ENCODE peak calls at places on chromosome 15, in ten cellular contexts. O, L, E, M, S, Y, J, X, P and K are unnamed samples.

GRCh38 chr15:101481917-101482525 is 7.5 kb downstream of the PCSK6 start:
- DNase-seq in O (no peak), L (no peak), E (no peak), M (no peak), S (no peak), Y (no peak), J (no peak), X (no peak), P (no peak), K (no peak)

GRCh38 chr15:33985287-33985686 is 17.0 kb downstream of the CHRM5 start:
- DNase-seq in O (peak; percentile 56), L (no peak), E (peak; percentile 93), M (peak; percentile 88), S (no peak), Y (no peak), J (no peak), X (no peak), P (peak; percentile 29), K (peak; percentile 95)

GRCh38 chr15:78875107-78875914 is 2.6 kb downstream of the MORF4L1 start:
- DNase-seq in O (no peak), L (no peak), E (peak; percentile 8), M (peak; percentile 14), S (no peak), Y (no peak), J (no peak), X (no peak), P (no peak), K (no peak)

GRCh38 chr15:90810354-90810753 is 58.0 kb upstream of the FURIN start:
- DNase-seq in O (no peak), L (no peak), E (no peak), M (no peak), S (no peak), Y (no peak), J (no peak), X (no peak), P (no peak), K (no peak)

GRCh38 chr15:101078669-101079323 is 159.6 kb downstream of the LRRK1 start:
- DNase-seq in O (no peak), L (no peak), E (no peak), M (no peak), S (no peak), Y (no peak), J (no peak), X (no peak), P (no peak), K (no peak)

GRCh38 chr15:47266556-47266955 is 450.7 kb upstream of the SEMA6D start:
- DNase-seq in O (no peak), L (no peak), E (no peak), M (no peak), S (no peak), Y (no peak), J (no peak), X (no peak), P (no peak), K (no peak)

GRCh38 chr15:35885870-35886269 is 339.9 kb upstream of the DPH6 start:
- DNase-seq in O (no peak), L (no peak), E (peak; percentile 2), M (no peak), S (no peak), Y (no peak), J (no peak), X (no peak), P (no peak), K (no peak)

GRCh38 chr15:66723826-66724731 is 22.0 kb downstream of the SMAD6 start:
- DNase-seq in O (no peak), L (no peak), E (peak; percentile 63), M (no peak), S (no peak), Y (no peak), J (no peak), X (no peak), P (no peak), K (no peak)

GRCh38 chr15:90101969-90102890 is at the start of gene IDH2:
- DNase-seq in O (peak; percentile 93), L (peak; percentile 78), E (peak; percentile 80), M (peak; percentile 73), S (no peak), Y (peak; percentile 25), J (peak; percentile 63), X (peak; percentile 65), P (peak; percentile 56), K (peak; percentile 96)

GRCh38 chr15:50064674-50065073 is 54.4 kb downstream of the ATP8B4 start:
- DNase-seq in O (no peak), L (no peak), E (no peak), M (no peak), S (no peak), Y (no peak), J (no peak), X (no peak), P (no peak), K (no peak)

GRCh38 chr15:69119016-69119415 is 41.4 kb upstream of the GLCE start:
- DNase-seq in O (peak; percentile 40), L (no peak), E (no peak), M (no peak), S (no peak), Y (no peak), J (no peak), X (no peak), P (no peak), K (no peak)

GRCh38 chr15:101410612-101411011 is 78.9 kb downstream of the PCSK6 start:
- DNase-seq in O (no peak), L (no peak), E (no peak), M (no peak), S (no peak), Y (no peak), J (no peak), X (no peak), P (no peak), K (no peak)

GRCh38 chr15:54026891-54027290 is 48.6 kb downstream of the UNC13C start:
- DNase-seq in O (no peak), L (no peak), E (no peak), M (no peak), S (no peak), Y (no peak), J (no peak), X (no peak), P (no peak), K (no peak)

GRCh38 chr15:23890218-23890617 is 203.1 kb upstream of the NDN start:
- DNase-seq in O (no peak), L (no peak), E (no peak), M (no peak), S (no peak), Y (no peak), J (no peak), X (no peak), P (no peak), K (no peak)

GRCh38 chr15:70421197-70421482 is 323.4 kb upstream of the TLE3 start:
- DNase-seq in O (no peak), L (no peak), E (no peak), M (no peak), S (no peak), Y (peak; percentile 76), J (no peak), X (no peak), P (no peak), K (no peak)

GRCh38 chr15:99103279-99103678 is 1.6 kb upstream of the SYNM start:
- DNase-seq in O (no peak), L (no peak), E (no peak), M (no peak), S (no peak), Y (no peak), J (no peak), X (no peak), P (no peak), K (no peak)

GRCh38 chr15:65530318-65531111 is at the start of gene HACD3:
- DNase-seq in O (peak; percentile 92), L (peak; percentile 79), E (peak; percentile 68), M (peak; percentile 76), S (peak; percentile 88), Y (no peak), J (peak; percentile 77), X (peak; percentile 88), P (peak; percentile 44), K (peak; percentile 94)

GRCh38 chr15:52086001-52086786 is 26.4 kb downstream of the BCL2L10 start:
- DNase-seq in O (no peak), L (no peak), E (no peak), M (no peak), S (no peak), Y (no peak), J (no peak), X (no peak), P (no peak), K (no peak)

GRCh38 chr15:61951949-61952348 is 108.3 kb downstream of the VPS13C start:
- DNase-seq in O (no peak), L (peak; percentile 56), E (peak; percentile 21), M (peak; percentile 38), S (no peak), Y (no peak), J (no peak), X (no peak), P (no peak), K (peak; percentile 81)

GRCh38 chr15:52858388-52859176 is 68.4 kb upstream of the ONECUT1 start:
- DNase-seq in O (peak; percentile 56), L (no peak), E (no peak), M (no peak), S (no peak), Y (no peak), J (no peak), X (no peak), P (no peak), K (peak; percentile 28)

GRCh38 chr15:42069025-42069424 is 25.3 kb downstream of the PLA2G4D start:
- DNase-seq in O (peak; percentile 47), L (no peak), E (no peak), M (no peak), S (peak; percentile 35), Y (no peak), J (no peak), X (no peak), P (no peak), K (no peak)

GRCh38 chr15:67174864-67175573 is 79.4 kb downstream of the AAGAB start:
- DNase-seq in O (no peak), L (peak; percentile 33), E (no peak), M (no peak), S (no peak), Y (no peak), J (peak; percentile 18), X (peak; percentile 21), P (no peak), K (peak; percentile 70)

GRCh38 chr15:76059320-76060097 is at the start of gene TMEM266:
- DNase-seq in O (peak; percentile 88), L (peak; percentile 11), E (peak; percentile 13), M (no peak), S (no peak), Y (no peak), J (peak; percentile 23), X (no peak), P (no peak), K (peak; percentile 73)

GRCh38 chr15:78077053-78077859 is at the start of gene TBC1D2B:
- DNase-seq in O (peak; percentile 81), L (no peak), E (peak; percentile 42), M (peak; percentile 60), S (no peak), Y (no peak), J (peak; percentile 55), X (peak; percentile 64), P (no peak), K (peak; percentile 81)

GRCh38 chr15:61011576-61012336 is 217.3 kb downstream of the RORA start:
- DNase-seq in O (peak; percentile 82), L (no peak), E (no peak), M (no peak), S (no peak), Y (no peak), J (no peak), X (no peak), P (no peak), K (no peak)

GRCh38 chr15:85751731-85752421 is 42.8 kb downstream of the KLHL25 start:
- DNase-seq in O (peak; percentile 77), L (no peak), E (no peak), M (no peak), S (peak; percentile 74), Y (no peak), J (no peak), X (no peak), P (no peak), K (peak; percentile 57)

GRCh38 chr15:27059610-27060202 is 88.7 kb downstream of the GABRG3 start:
- DNase-seq in O (peak; percentile 90), L (peak; percentile 65), E (peak; percentile 30), M (peak; percentile 39), S (no peak), Y (no peak), J (no peak), X (no peak), P (no peak), K (peak; percentile 66)

GRCh38 chr15:32918481-32919026 is 200.8 kb downstream of the GREM1 start:
- DNase-seq in O (peak; percentile 41), L (no peak), E (no peak), M (no peak), S (no peak), Y (no peak), J (no peak), X (no peak), P (no peak), K (no peak)